ENCODE peak calls at places on chromosomes 11 and 22, in ten cellular contexts. X is choroid plexus epithelial cell; D is naive thymus-derived CD4-positive, alpha-beta T cell; B is left ventricle myocardium superior; G is cardiac fibroblast; O is IMR-90; A is cardiac muscle cell; C is AG08396; T is hypothalamus; L is amygdala. R is an unnamed sample.

GRCh38 chr22:39251762-39252460 is 7.1 kb upstream of the PDGFB start:
- DNase-seq in X (no peak), D (no peak), B (no peak), G (no peak), O (no peak), A (no peak), C (no peak), T (no peak), L (no peak), R (no peak)

GRCh38 chr11:8917157-8917820 is 6.3 kb downstream of the AKIP1 start:
- DNase-seq in X (peak; percentile 97), D (no peak), B (peak; percentile 50), G (peak; percentile 90), O (peak; percentile 93), A (peak; percentile 56), C (peak; percentile 87), T (no peak), L (no peak), R (peak; percentile 93)

GRCh38 chr11:84648413-84648812 is 978.7 kb downstream of the DLG2 start:
- DNase-seq in X (no peak), D (no peak), B (no peak), G (no peak), O (no peak), A (no peak), C (no peak), T (no peak), L (no peak), R (no peak)

GRCh38 chr22:45993143-45993692 is 16.3 kb upstream of the WNT7B start:
- DNase-seq in X (no peak), D (no peak), B (no peak), G (no peak), O (no peak), A (no peak), C (no peak), T (no peak), L (no peak), R (no peak)

GRCh38 chr11:129733981-129734380 is 81.7 kb upstream of the TMEM45B start:
- DNase-seq in X (no peak), D (no peak), B (no peak), G (no peak), O (no peak), A (no peak), C (no peak), T (no peak), L (no peak), R (no peak)

GRCh38 chr11:104159356-104159755 is 4.6 kb downstream of the PDGFD start:
- DNase-seq in X (peak; percentile 58), D (no peak), B (no peak), G (no peak), O (peak; percentile 54), A (no peak), C (no peak), T (no peak), L (no peak), R (no peak)

GRCh38 chr22:30823015-30823370 is 128.3 kb downstream of the OSBP2 start:
- DNase-seq in X (peak; percentile 14), D (no peak), B (no peak), G (peak; percentile 32), O (no peak), A (peak; percentile 8), C (peak; percentile 42), T (no peak), L (no peak), R (peak; percentile 18)

GRCh38 chr22:41469218-41469851 is 418 bp downstream of the ACO2 start:
- DNase-seq in X (peak; percentile 9), D (no peak), B (no peak), G (no peak), O (no peak), A (no peak), C (peak; percentile 6), T (no peak), L (no peak), R (no peak)

GRCh38 chr11:67496113-67496512 is 9.1 kb downstream of the PITPNM1 start:
- DNase-seq in X (no peak), D (no peak), B (no peak), G (no peak), O (no peak), A (no peak), C (no peak), T (no peak), L (no peak), R (no peak)

GRCh38 chr11:111954154-111954553 is 17.0 kb downstream of the DIXDC1 start:
- DNase-seq in X (no peak), D (no peak), B (no peak), G (no peak), O (no peak), A (no peak), C (no peak), T (no peak), L (no peak), R (no peak)

GRCh38 chr11:77126861-77127673 is 979 bp upstream of the MYO7A start:
- DNase-seq in X (peak; percentile 59), D (peak; percentile 25), B (peak; percentile 75), G (peak; percentile 51), O (peak; percentile 39), A (peak; percentile 66), C (peak; percentile 74), T (peak; percentile 45), L (peak; percentile 55), R (peak; percentile 71)

GRCh38 chr11:96037267-96037990 is 113.5 kb upstream of the MTMR2 start:
- DNase-seq in X (peak; percentile 34), D (no peak), B (no peak), G (peak; percentile 68), O (no peak), A (no peak), C (peak; percentile 41), T (no peak), L (no peak), R (no peak)

GRCh38 chr11:1568451-1568911 is 3.6 kb downstream of the DUSP8 start:
- DNase-seq in X (no peak), D (no peak), B (peak; percentile 32), G (no peak), O (no peak), A (no peak), C (no peak), T (peak; percentile 34), L (no peak), R (no peak)

GRCh38 chr22:45586651-45587405 is 84.1 kb downstream of the FBLN1 start:
- DNase-seq in X (no peak), D (no peak), B (peak; percentile 23), G (no peak), O (no peak), A (no peak), C (no peak), T (no peak), L (no peak), R (no peak)

GRCh38 chr11:122784325-122785155 is 53.8 kb upstream of the CRTAM start:
- DNase-seq in X (peak; percentile 98), D (no peak), B (no peak), G (peak; percentile 98), O (peak; percentile 98), A (peak; percentile 16), C (peak; percentile 86), T (no peak), L (no peak), R (peak; percentile 97)

GRCh38 chr11:118834428-118835028 is 43.6 kb upstream of the DDX6 start:
- DNase-seq in X (peak; percentile 79), D (no peak), B (no peak), G (peak; percentile 3), O (peak; percentile 23), A (no peak), C (no peak), T (no peak), L (no peak), R (peak; percentile 18)

GRCh38 chr22:37676691-37677627 is 1.5 kb downstream of the LGALS1 start:
- DNase-seq in X (peak; percentile 98), D (peak; percentile 92), B (peak; percentile 86), G (peak; percentile 99), O (peak; percentile 98), A (peak; percentile 60), C (peak; percentile 84), T (peak; percentile 31), L (peak; percentile 44), R (peak; percentile 99)

GRCh38 chr22:47625531-47626427 is 863.3 kb downstream of the TBC1D22A start:
- DNase-seq in X (no peak), D (no peak), B (no peak), G (no peak), O (no peak), A (no peak), C (no peak), T (no peak), L (no peak), R (no peak)

GRCh38 chr11:58782066-58782465 is 50.3 kb upstream of the GLYAT start:
- DNase-seq in X (no peak), D (no peak), B (no peak), G (no peak), O (no peak), A (no peak), C (no peak), T (no peak), L (no peak), R (no peak)

GRCh38 chr11:83694191-83694905 is 408.2 kb upstream of the CCDC90B start:
- DNase-seq in X (no peak), D (no peak), B (no peak), G (no peak), O (no peak), A (no peak), C (no peak), T (peak; percentile 12), L (no peak), R (no peak)

GRCh38 chr11:79265756-79266322 is 175.0 kb downstream of the TENM4 start:
- DNase-seq in X (no peak), D (no peak), B (no peak), G (peak; percentile 81), O (peak; percentile 91), A (peak; percentile 45), C (peak; percentile 27), T (no peak), L (no peak), R (peak; percentile 37)

GRCh38 chr11:10451399-10452116 is 3.5 kb upstream of the AMPD3 start:
- DNase-seq in X (no peak), D (peak; percentile 12), B (no peak), G (no peak), O (no peak), A (peak; percentile 72), C (no peak), T (no peak), L (no peak), R (no peak)

GRCh38 chr11:120652705-120653335 is 141.3 kb downstream of the GRIK4 start:
- DNase-seq in X (peak; percentile 17), D (no peak), B (no peak), G (peak; percentile 2), O (peak; percentile 13), A (no peak), C (no peak), T (no peak), L (no peak), R (peak; percentile 16)

GRCh38 chr22:33986167-33986771 is 66.0 kb upstream of the LARGE1 start:
- DNase-seq in X (no peak), D (no peak), B (no peak), G (no peak), O (no peak), A (no peak), C (no peak), T (no peak), L (no peak), R (no peak)

GRCh38 chr22:17232406-17232805 is 13.2 kb upstream of the ADA2 start:
- DNase-seq in X (no peak), D (no peak), B (no peak), G (no peak), O (no peak), A (no peak), C (no peak), T (no peak), L (no peak), R (no peak)

GRCh38 chr11:44621784-44622183 is 56.3 kb downstream of the CD82 start:
- DNase-seq in X (no peak), D (no peak), B (no peak), G (no peak), O (no peak), A (no peak), C (no peak), T (no peak), L (no peak), R (no peak)

GRCh38 chr11:35635933-35636332 is 17.7 kb downstream of the FJX1 start:
- DNase-seq in X (no peak), D (no peak), B (no peak), G (no peak), O (no peak), A (no peak), C (no peak), T (no peak), L (no peak), R (no peak)

GRCh38 chr11:2198621-2199365 is 27.2 kb upstream of the TH start:
- DNase-seq in X (no peak), D (no peak), B (no peak), G (no peak), O (no peak), A (no peak), C (no peak), T (no peak), L (no peak), R (no peak)

R was measured in foreskin fibroblast.